ENCODE peak calls at places on chromosomes 11 and 22, in seven cellular contexts. L, U, I, P, X, F and T are unnamed samples.

GRCh38 chr11:47390084-47390760 is 11.9 kb upstream of the SPI1 start:
- DNase-seq in F (peak; percentile 72), I (no peak), U (no peak), L (no peak), P (no peak), X (no peak), T (no peak)

GRCh38 chr22:41480397-41480735 is 11.4 kb downstream of the ACO2 start:
- DNase-seq in F (no peak), I (no peak), U (no peak), P (peak; percentile 89), L (no peak), X (peak; percentile 68), T (no peak)

GRCh38 chr11:19117760-19118097 is 761 bp downstream of the ZDHHC13 start:
- DNase-seq in X (no peak), I (no peak), L (no peak), F (peak; percentile 75), U (no peak), P (peak; percentile 21), T (no peak)

GRCh38 chr11:61682093-61682732 is 2.0 kb downstream of the DAGLA start:
- DNase-seq in I (no peak), F (peak; percentile 80), P (no peak), U (no peak), L (no peak), X (peak; percentile 90), T (peak; percentile 50)

GRCh38 chr11:61712301-61712700 is 32.1 kb downstream of the DAGLA start:
- DNase-seq in L (no peak), I (no peak), F (no peak), U (no peak), X (no peak), P (no peak), T (no peak)

GRCh38 chr11:396948-397548 is 3.0 kb downstream of the PKP3 start:
- DNase-seq in F (peak; percentile 96), L (no peak), I (peak; percentile 81), X (no peak), U (no peak), P (peak; percentile 49), T (no peak)

GRCh38 chr11:56521955-56522354 is 21.1 kb downstream of the OR5M11 start:
- DNase-seq in P (no peak), F (no peak), I (peak; percentile 18), L (peak; percentile 7), X (peak; percentile 14), U (no peak), T (peak; percentile 74)

GRCh38 chr22:28574159-28574788 is 105.4 kb downstream of the TTC28 start:
- DNase-seq in P (no peak), I (no peak), L (no peak), X (no peak), U (no peak), F (no peak), T (no peak)

GRCh38 chr11:1397146-1397861 is 7.6 kb downstream of the BRSK2 start:
- DNase-seq in U (no peak), I (no peak), P (no peak), L (no peak), F (peak; percentile 97), X (no peak), T (no peak)

GRCh38 chr22:40396882-40397281 is 26.5 kb downstream of the SGSM3 start:
- DNase-seq in U (no peak), L (peak; percentile 44), P (peak; percentile 54), X (peak; percentile 88), I (no peak), F (peak; percentile 85), T (peak; percentile 94)

GRCh38 chr11:66617148-66617814 is 851 bp downstream of the RBM14 start:
- DNase-seq in X (no peak), F (peak; percentile 88), P (peak; percentile 41), L (no peak), U (no peak), I (no peak), T (no peak)